ENCODE peak calls at places on chromosomes 2 and 18, in four cellular contexts. P is HepG2; K is stimulated activated effector memory CD8-positive, alpha-beta T cell treated with anti-CD3 and anti-CD28 coated beads, Interleukin-12 subunit alpha, Interleukin-12 subunit beta, amount 100 ng/mL, for 72 hours; F is T-cell. N is an unnamed sample.
A peak's percentile ranks its signal among the peaks of the same experiment; 100 is the strongest.

GRCh38 chr2:171956135-171956830 is 34.0 kb downstream of the HAT1 start:
- ATAC-seq in P (no peak), K (no peak), F (no peak), N (no peak)

GRCh38 chr2:83990601-83991000 is 468.5 kb downstream of the SUCLG1 start:
- ATAC-seq in P (no peak), K (no peak), F (no peak), N (no peak)

GRCh38 chr18:24009651-24010333 is 4.8 kb upstream of the TTC39C start:
- ATAC-seq in P (no peak), K (no peak), F (peak; percentile 30), N (peak; percentile 80)

GRCh38 chr18:21458788-21459187 is 141.7 kb downstream of the ESCO1 start:
- ATAC-seq in P (no peak), K (no peak), F (no peak), N (no peak)

GRCh38 chr2:119384971-119385370 is 18.2 kb downstream of the DBI start:
- ATAC-seq in P (no peak), K (no peak), F (no peak), N (no peak)

GRCh38 chr2:160269365-160269764 is 69.3 kb upstream of the ITGB6 start:
- ATAC-seq in P (peak; percentile 39), K (no peak), F (no peak), N (no peak)

GRCh38 chr2:108215794-108216211 is 24.0 kb upstream of the SULT1C3 start:
- ATAC-seq in P (peak; percentile 98), K (no peak), F (no peak), N (no peak)

GRCh38 chr2:136363921-136364320 is 246.0 kb upstream of the CXCR4 start:
- ATAC-seq in P (no peak), K (no peak), F (no peak), N (no peak)

GRCh38 chr2:21763501-21763900 is 639.7 kb downstream of the TDRD15 start:
- ATAC-seq in P (no peak), K (no peak), F (no peak), N (no peak)

GRCh38 chr2:191521608-191522208 is 156.2 kb upstream of the NABP1 start:
- ATAC-seq in P (no peak), K (no peak), F (no peak), N (no peak)

GRCh38 chr2:159799833-159800232 is 1.8 kb upstream of the CD302 start:
- ATAC-seq in P (peak; percentile 39), K (no peak), F (no peak), N (no peak)

GRCh38 chr18:55124078-55124477 is 164.8 kb upstream of the CCDC68 start:
- ATAC-seq in P (no peak), K (no peak), F (no peak), N (no peak)